ENCODE peak calls at places on chromosomes 3 and 15, in four cellular contexts. E, N, W and I are unnamed samples.

GRCh38 chr3:189554868-189555557 is 76.2 kb upstream of the TP63 start:
- DNase-seq in N (no peak), E (no peak), W (no peak), I (no peak)

GRCh38 chr3:182713743-182714517 is 79.4 kb upstream of the ATP11B start:
- DNase-seq in N (no peak), W (no peak), E (peak), I (peak)

GRCh38 chr3:179347108-179347382 is 464 bp upstream of the MFN1 start:
- DNase-seq in W (no peak), E (peak), N (no peak), I (no peak)

GRCh38 chr3:131762981-131763380 is 260.2 kb upstream of the MRPL3 start:
- DNase-seq in E (no peak), N (no peak), W (no peak), I (peak)

GRCh38 chr3:17573396-17573795 is 169.0 kb downstream of the TBC1D5 start:
- DNase-seq in E (no peak), W (no peak), N (no peak), I (no peak)

GRCh38 chr3:37453393-37454391 is 279.3 kb upstream of the LRRFIP2 start:
- DNase-seq in E (no peak), W (no peak), N (peak), I (no peak)

GRCh38 chr3:73069187-73069586 is 7.7 kb downstream of the EBLN2 start:
- DNase-seq in E (no peak), W (no peak), N (no peak), I (no peak)

GRCh38 chr3:60282840-60283239 is 968.4 kb downstream of the FHIT start:
- DNase-seq in N (no peak), W (no peak), E (no peak), I (no peak)

GRCh38 chr3:95923496-95924210 is 890.7 kb upstream of the EPHA6 start:
- DNase-seq in W (peak), N (no peak), E (peak), I (peak)

GRCh38 chr3:196518999-196519737 is 4.0 kb upstream of the SMCO1 start:
- DNase-seq in N (peak), W (peak), E (peak), I (no peak)

GRCh38 chr3:130459944-130460343 is 57.0 kb upstream of the COL6A6 start:
- DNase-seq in E (no peak), N (no peak), W (no peak), I (no peak)

GRCh38 chr3:39387411-39387975 is 4.3 kb downstream of the SLC25A38 start:
- DNase-seq in W (no peak), N (no peak), E (no peak), I (no peak)

GRCh38 chr15:79434361-79434760 is 2.2 kb downstream of the MINAR1 start:
- DNase-seq in N (no peak), W (no peak), E (no peak), I (no peak)

GRCh38 chr3:11140054-11140712 is 14.1 kb upstream of the HRH1 start:
- DNase-seq in N (no peak), E (peak), W (no peak), I (no peak)

GRCh38 chr3:114144909-114145688 is 33.8 kb downstream of the DRD3 start:
- DNase-seq in W (peak), N (no peak), E (peak), I (peak)